ENCODE peak calls at places on chromosome 16, in ten cellular contexts. F is fibroblast of lung, V is K562, Q is GM23338, W is IMR-90, P is neural progenitor cell, Z is mammary epithelial cell, N is HepG2, G is hepatocyte, Y is PC-9. B is an unnamed sample. For H4K20me1 and H3K4me1, the result is how much of the 10 kb centered on the place peaks cover.

GRCh38 chr16:81494888-81495287 is 50.3 kb downstream of the CMIP start:
- DNase-seq in W (no peak), Z (no peak), Q (no peak), F (no peak), G (no peak), N (no peak), V (no peak), Y (no peak), P (no peak), B (peak)

GRCh38 chr16:30491744-30492308 is 19.3 kb downstream of the ITGAL start:
- DNase-seq in P (no peak), Z (peak), Y (peak), F (peak), N (peak), Q (no peak), V (peak), G (peak), W (peak), B (peak)

GRCh38 chr16:12271006-12271405 is 294.5 kb downstream of the SNX29 start:
- DNase-seq in Q (peak), W (peak), Y (no peak), V (peak), G (peak), F (peak), P (peak), Z (peak), N (peak), B (peak)

GRCh38 chr16:69119536-69119935 is 12.9 kb downstream of the CHTF8 start:
- DNase-seq in N (no peak), P (no peak), G (no peak), Q (no peak), W (no peak), Y (no peak), Z (no peak), V (no peak), F (no peak), B (no peak)

GRCh38 chr16:49876716-49877129 is 20.8 kb upstream of the ZNF423 start:
- DNase-seq in G (peak), F (no peak), Y (no peak), Q (peak), V (peak), Z (no peak), N (no peak), W (no peak), P (peak), B (peak)

GRCh38 chr16:65476556-65476955 is 354.7 kb upstream of the CDH11 start:
- DNase-seq in Y (no peak), Z (no peak), W (no peak), N (no peak), P (no peak), V (no peak), Q (no peak), G (no peak), F (no peak), B (no peak)

GRCh38 chr16:65414284-65414984 is 292.6 kb upstream of the CDH11 start:
- DNase-seq in V (no peak), F (peak), Q (no peak), Z (peak), P (no peak), W (peak), G (peak), N (no peak), Y (peak), B (peak)

GRCh38 chr16:21283521-21284289 is 5.6 kb upstream of the CRYM start:
- DNase-seq in Y (no peak), G (peak), W (peak), Q (peak), P (peak), N (peak), Z (peak), V (no peak), F (peak), B (peak)

GRCh38 chr16:71600822-71601221 is 23.9 kb upstream of the TAT start:
- DNase-seq in Q (no peak), F (no peak), N (peak), P (no peak), V (no peak), Z (no peak), G (no peak), W (no peak), Y (no peak), B (no peak)

GRCh38 chr16:987846-988245 is 6.3 kb downstream of the SOX8 start:
- DNase-seq in Y (no peak), Z (no peak), P (no peak), N (no peak), Q (no peak), V (no peak), G (no peak), F (no peak), W (no peak), B (no peak)

GRCh38 chr16:48143816-48144215 is 12.0 kb downstream of the ABCC12 start:
- DNase-seq in Y (no peak), N (no peak), W (no peak), V (no peak), P (no peak), Q (no peak), F (peak), Z (no peak), G (no peak), B (no peak)

GRCh38 chr16:89191033-89191900 is 9.1 kb downstream of the SLC22A31 start:
- DNase-seq in Q (no peak), N (no peak), P (peak), Y (no peak), V (no peak), W (no peak), G (peak), F (no peak), Z (no peak), B (peak)

GRCh38 chr16:78444-79145 is 570 bp downstream of the MPG start:
- DNase-seq in P (no peak), Z (no peak), V (no peak), N (no peak), W (peak), G (peak), F (peak), Q (no peak), Y (no peak), B (peak)

GRCh38 chr16:22317001-22317530 is 19.9 kb downstream of the POLR3E start:
- DNase-seq in F (no peak), G (no peak), N (no peak), Z (no peak), W (no peak), Y (no peak), V (no peak), P (no peak), Q (no peak), B (peak)
- H4K20me1 ChIP-seq in F (under half), G (under half), N (under half), Z (under half), W (under half), Y (under half), V (under half), P (under half), Q (under half), B (under half)

DNA sequence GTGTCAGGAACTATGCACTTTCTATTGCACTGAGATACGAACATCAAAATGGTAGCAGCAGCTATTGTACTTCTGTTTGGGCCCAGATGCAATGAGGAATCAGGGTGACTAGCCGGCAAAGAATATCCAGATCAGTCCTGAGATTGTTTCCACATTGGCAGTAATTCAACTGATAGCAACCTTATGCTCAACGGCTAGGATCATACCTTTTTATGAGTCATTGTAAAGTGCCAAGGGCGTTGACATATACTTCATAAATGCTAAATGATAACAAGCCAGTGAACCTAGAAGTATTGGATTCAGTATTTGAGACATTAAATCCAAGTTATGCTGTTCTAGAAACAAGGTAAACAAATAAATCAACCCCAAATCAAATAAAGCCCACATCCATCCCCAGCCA is 207.1 kb upstream of the ZFHX3 start:
- DNase-seq in P (no peak), N (no peak), F (no peak), G (no peak), Q (no peak), Z (no peak), V (no peak), Y (peak), W (no peak), B (no peak)
- H3K27ac ChIP-seq in P (no peak), N (no peak), F (no peak), G (no peak), Q (no peak), Z (no peak), V (no peak), Y (no peak), W (no peak), B (no peak)

DNA sequence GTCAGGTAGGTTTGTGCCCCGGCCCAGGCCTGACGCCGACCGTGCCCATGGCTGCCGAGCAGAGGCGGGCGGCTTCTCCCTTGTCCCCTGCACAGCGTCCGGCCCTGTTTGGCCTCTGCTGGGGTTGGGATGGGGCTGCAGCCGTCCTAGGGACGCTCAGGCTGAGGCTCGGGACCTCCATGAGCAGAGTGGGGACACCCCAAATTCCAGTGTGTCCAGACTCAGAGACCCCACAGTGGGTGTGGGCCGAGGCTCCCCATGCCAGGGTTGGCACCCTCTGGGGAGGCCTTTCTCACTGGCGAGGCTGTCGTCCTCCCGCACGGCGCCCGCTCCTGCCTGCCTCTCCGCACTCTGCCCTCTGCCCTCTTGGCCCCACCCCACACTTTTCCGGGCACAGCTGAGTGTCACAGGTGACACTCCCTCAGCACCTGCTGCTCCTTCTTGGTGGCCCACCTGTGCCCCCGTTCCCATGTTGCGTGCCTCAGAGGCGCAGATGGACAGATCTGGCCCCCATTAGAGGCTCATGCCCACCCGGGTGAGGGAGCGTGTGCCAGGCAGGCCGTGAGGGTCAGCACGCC is 16.1 kb downstream of the TRAF7 start:
- DNase-seq in F (no peak), N (no peak), Y (no peak), P (no peak), Q (no peak), Z (no peak), W (no peak), V (no peak), G (no peak), B (no peak)
- H3K4me1 ChIP-seq in F (under half), N (under half), Y (under half), P (under half), Q (under half), Z (under half), W (under half), V (under half), G (under half), B (under half)

GRCh38 chr16:24980077-24980793 is 34.9 kb downstream of the ARHGAP17 start:
- DNase-seq in Z (peak), V (no peak), W (no peak), F (peak), N (no peak), P (no peak), G (no peak), Y (peak), Q (no peak), B (no peak)

GRCh38 chr16:24984101-24984500 is 31.1 kb downstream of the ARHGAP17 start:
- DNase-seq in N (no peak), P (no peak), Q (no peak), W (no peak), Y (no peak), V (no peak), F (no peak), Z (no peak), G (no peak), B (no peak)

GRCh38 chr16:24984903-24985675 is 30.1 kb downstream of the ARHGAP17 start:
- DNase-seq in Y (no peak), F (no peak), N (no peak), W (no peak), Z (no peak), G (no peak), V (no peak), Q (peak), P (no peak), B (peak)

GRCh38 chr16:24986512-24987303 is 28.5 kb downstream of the ARHGAP17 start:
- DNase-seq in F (peak), Z (no peak), V (peak), P (no peak), Y (peak), N (peak), G (peak), Q (no peak), W (peak), B (no peak)

DNA sequence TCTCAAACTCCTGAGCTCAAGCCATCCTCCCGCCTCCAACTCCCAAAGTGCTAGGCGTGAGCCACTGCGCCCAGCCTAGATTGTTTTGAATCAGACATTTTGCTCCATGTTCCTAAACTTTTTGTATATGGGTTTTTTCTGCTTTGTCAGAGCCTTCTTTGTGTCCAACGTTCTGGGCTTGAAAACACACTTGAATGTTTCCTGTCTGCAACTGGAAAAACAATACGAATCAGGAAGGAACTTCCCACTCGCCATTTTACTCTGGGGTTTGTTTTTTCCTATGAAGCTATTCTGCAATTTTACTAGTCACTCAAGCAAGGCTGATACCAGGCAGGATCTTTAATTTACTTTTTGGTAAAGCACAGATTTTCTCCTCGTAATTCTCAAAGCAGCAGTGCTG is 31.6 kb downstream of the ARHGAP17 start:
- DNase-seq in G (no peak), Y (no peak), F (no peak), W (no peak), P (no peak), Z (no peak), Q (no peak), V (no peak), N (no peak), B (no peak)
- H4K20me1 ChIP-seq in G (under half), Y (under half), F (under half), W (under half), P (half or more), Z (under half), Q (under half), V (under half), N (under half), B (under half)

GRCh38 chr16:57194512-57194911 is 8.4 kb downstream of the RSPRY1 start:
- DNase-seq in N (peak), P (no peak), Z (peak), W (peak), G (peak), V (no peak), F (peak), Q (no peak), Y (peak), B (peak)
- H3K27ac ChIP-seq in N (peak), P (no peak), Z (peak), W (peak), G (peak), V (no peak), F (peak), Q (no peak), Y (peak), B (peak)

DNA sequence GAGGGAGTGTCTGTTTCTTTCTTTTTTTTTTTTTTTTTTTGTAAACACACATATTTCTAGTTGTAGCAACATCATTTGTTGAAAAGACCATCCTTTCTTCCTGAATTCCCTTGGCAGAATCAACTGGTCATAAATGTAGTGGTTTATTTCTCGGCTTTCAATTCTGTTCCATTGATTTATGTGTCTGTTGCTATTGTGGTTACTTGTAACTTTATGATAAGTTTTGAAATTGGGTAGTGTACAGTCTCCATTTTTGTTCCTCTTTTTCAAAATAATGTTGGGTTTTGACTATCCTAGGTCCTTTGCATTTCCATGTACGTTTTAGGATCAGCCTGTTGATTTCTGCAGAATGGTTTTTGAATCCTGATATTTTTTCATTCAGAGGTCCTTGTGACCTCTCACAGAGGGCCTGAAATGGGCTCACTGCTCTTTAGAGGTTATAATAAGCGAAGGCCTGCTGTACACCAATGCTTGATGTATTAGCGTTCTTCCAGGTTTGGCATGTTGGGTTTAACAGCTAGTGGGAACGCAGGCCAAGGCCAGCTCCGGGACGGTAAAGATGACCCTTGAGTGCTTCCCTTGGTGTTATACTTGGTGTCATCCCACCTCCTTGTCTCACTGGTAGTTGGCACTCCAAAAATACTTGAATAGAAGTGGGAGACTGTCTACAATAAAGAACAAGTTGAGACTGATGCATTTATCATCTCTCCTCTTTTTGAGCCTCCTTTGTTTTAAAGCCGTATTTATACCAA is 43.8 kb downstream of the ZNRF1 start:
- DNase-seq in F (no peak), W (no peak), Y (no peak), Q (no peak), G (no peak), N (no peak), P (no peak), Z (no peak), V (no peak), B (no peak)
- H3K4me1 ChIP-seq in F (under half), W (under half), Y (half or more), Q (under half), G (under half), N (under half), P (under half), Z (under half), V (under half), B (under half)

DNA sequence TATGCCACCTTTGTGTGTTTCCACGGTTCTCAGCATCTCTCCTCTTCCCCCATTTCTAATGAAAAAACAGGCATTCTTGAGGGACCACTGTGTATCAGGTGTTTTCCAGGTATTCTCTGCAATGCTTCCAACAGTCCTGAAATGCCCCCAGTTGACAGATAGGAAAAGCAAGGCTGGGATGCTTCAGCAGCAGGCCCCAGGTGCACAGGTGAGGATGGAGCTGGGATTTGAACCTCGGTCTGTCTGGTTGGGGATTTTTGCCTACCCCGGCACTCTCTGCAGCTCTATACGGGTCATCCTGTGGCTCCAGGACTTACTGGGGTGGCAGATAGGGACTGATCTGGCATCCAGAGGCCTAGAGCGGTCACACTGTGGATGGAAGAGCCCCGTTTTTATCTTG is 180.5 kb upstream of the GSE1 start:
- DNase-seq in Y (no peak), F (no peak), G (no peak), Q (no peak), W (no peak), N (no peak), P (no peak), V (no peak), Z (no peak), B (no peak)
- H4K20me1 ChIP-seq in Y (under half), F (under half), G (under half), Q (under half), W (under half), N (under half), P (under half), V (under half), Z (under half), B (under half)

GRCh38 chr16:6562985-6563384 is 769.7 kb upstream of the RBFOX1 start:
- DNase-seq in N (no peak), F (no peak), W (no peak), Y (no peak), Q (no peak), P (no peak), Z (no peak), V (no peak), G (no peak), B (no peak)

GRCh38 chr16:6558661-6559060 is 774.0 kb upstream of the RBFOX1 start:
- DNase-seq in Q (peak), V (no peak), N (no peak), Y (no peak), Z (no peak), G (no peak), W (no peak), P (peak), F (no peak), B (no peak)

DNA sequence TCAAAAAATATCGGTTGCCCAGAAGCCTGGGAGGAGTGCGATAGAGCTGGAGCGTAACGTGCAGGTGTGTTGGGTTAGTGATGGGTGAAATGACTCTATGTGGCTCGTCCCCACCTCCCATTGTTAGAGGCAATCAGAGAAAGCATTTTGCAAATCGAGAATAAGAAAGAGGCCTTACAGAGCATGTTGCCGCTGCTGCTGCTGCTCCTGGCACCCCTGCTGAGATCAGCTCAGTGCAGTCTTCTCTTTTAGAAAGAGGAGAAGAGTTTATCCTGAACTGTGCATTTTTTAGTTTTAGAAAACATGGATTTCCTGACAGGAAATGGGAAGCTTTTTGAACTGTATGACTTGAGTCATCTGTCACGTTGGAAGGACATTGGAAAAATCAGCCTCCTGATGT is 774.5 kb upstream of the RBFOX1 start:
- DNase-seq in G (no peak), N (no peak), Z (no peak), Q (peak), F (no peak), W (no peak), V (no peak), Y (no peak), P (peak), B (no peak)
- H3K27ac ChIP-seq in G (no peak), N (no peak), Z (no peak), Q (peak), F (no peak), W (no peak), V (no peak), Y (no peak), P (peak), B (no peak)

GRCh38 chr16:2966043-2966802 is 2.1 kb downstream of the KREMEN2 start:
- DNase-seq in P (peak), G (no peak), F (no peak), N (no peak), Q (no peak), W (no peak), Y (no peak), Z (no peak), V (no peak), B (peak)
- H3K4me1 ChIP-seq in P (under half), G (under half), F (under half), N (under half), Q (under half), W (under half), Y (under half), Z (half or more), V (half or more), B (under half)